ENCODE peak calls at places on chromosomes 2 and 18, in five cellular contexts. H is EL, U is AG04450, W is RWPE2, J is GM20000. K is an unnamed sample.

GRCh38 chr18:79532690-79533058 is 136.9 kb downstream of the NFATC1 start:
- DNase-seq in W (peak), H (no peak), U (no peak), J (no peak), K (no peak)

GRCh38 chr2:103445356-103445755 is 683.5 kb downstream of the TMEM182 start:
- DNase-seq in U (no peak), H (no peak), W (no peak), J (no peak), K (no peak)

GRCh38 chr2:7915302-7916200 is 766.3 kb upstream of the ID2 start:
- DNase-seq in U (no peak), J (no peak), W (no peak), H (peak), K (no peak)

GRCh38 chr18:23943903-23944624 is 70.5 kb upstream of the TTC39C start:
- DNase-seq in U (peak), H (peak), J (no peak), W (no peak), K (no peak)

GRCh38 chr2:221571108-221571390 is 1.1 kb downstream of the EPHA4 start:
- DNase-seq in U (no peak), H (peak), W (no peak), J (no peak), K (no peak)

GRCh38 chr2:236172866-236173733 is 4.9 kb upstream of the GBX2 start:
- DNase-seq in W (no peak), J (peak), H (no peak), U (no peak), K (no peak)

GRCh38 chr2:241289597-241289996 is 25.9 kb downstream of the HDLBP start:
- DNase-seq in H (no peak), W (no peak), J (no peak), U (no peak), K (no peak)

GRCh38 chr2:240469239-240469636 is 33.8 kb downstream of the GPC1 start:
- DNase-seq in J (no peak), H (no peak), W (no peak), U (no peak), K (no peak)

GRCh38 chr2:14713248-14713647 is 80.7 kb downstream of the LRATD1 start:
- DNase-seq in J (no peak), W (no peak), H (no peak), U (no peak), K (no peak)

GRCh38 chr2:185137700-185138099 is 539.4 kb downstream of the ZNF804A start:
- DNase-seq in U (no peak), H (no peak), W (no peak), J (no peak), K (no peak)

GRCh38 chr2:237227190-237227988 is 141.7 kb downstream of the COPS8 start:
- DNase-seq in W (no peak), J (no peak), H (peak), U (peak), K (no peak)

GRCh38 chr2:235807347-235807746 is 313.5 kb downstream of the AGAP1 start:
- DNase-seq in W (no peak), J (no peak), H (no peak), U (no peak), K (no peak)

GRCh38 chr2:225122582-225123486 is 80.6 kb upstream of the DOCK10 start:
- DNase-seq in J (peak), W (no peak), H (peak), U (no peak), K (no peak)

GRCh38 chr2:42977236-42978174 is 185.1 kb upstream of the HAAO start:
- DNase-seq in J (no peak), W (peak), H (no peak), U (no peak), K (peak)

GRCh38 chr2:28296243-28296642 is 96.4 kb upstream of the FOSL2 start:
- DNase-seq in J (no peak), H (peak), U (no peak), W (no peak), K (no peak)

GRCh38 chr18:78754311-78755043 is 225.1 kb upstream of the SALL3 start:
- DNase-seq in J (no peak), U (no peak), W (peak), H (no peak), K (peak)

GRCh38 chr2:121191191-121192170 is 93.5 kb downstream of the TFCP2L1 start:
- DNase-seq in H (no peak), J (no peak), W (no peak), U (no peak), K (peak)

GRCh38 chr18:58581265-58581664 is 47.6 kb downstream of the ALPK2 start:
- DNase-seq in H (peak), J (no peak), U (peak), W (no peak), K (no peak)

GRCh38 chr2:23486676-23487075 is 101.7 kb downstream of the KLHL29 start:
- DNase-seq in H (peak), W (peak), U (peak), J (no peak), K (peak)

GRCh38 chr2:240060977-240061591 is 7.8 kb upstream of the OR6B3 start:
- DNase-seq in W (no peak), J (peak), U (peak), H (peak), K (no peak)

GRCh38 chr18:56168049-56168781 is 470.2 kb downstream of the TXNL1 start:
- DNase-seq in U (peak), J (no peak), H (peak), W (no peak), K (no peak)

GRCh38 chr18:13242797-13243196 is 24.2 kb downstream of the LDLRAD4 start:
- DNase-seq in W (no peak), H (no peak), J (no peak), U (no peak), K (no peak)

GRCh38 chr2:101106453-101107181 is 44.6 kb downstream of the TBC1D8 start:
- DNase-seq in H (no peak), J (no peak), W (no peak), U (no peak), K (no peak)

GRCh38 chr18:74040459-74041332 is 106.9 kb downstream of the FBXO15 start:
- DNase-seq in U (no peak), H (peak), W (no peak), J (peak), K (no peak)

GRCh38 chr2:222819722-222820333 is 41.0 kb upstream of the ACSL3 start:
- DNase-seq in J (peak), W (no peak), H (peak), U (no peak), K (no peak)

GRCh38 chr2:40412456-40412855 is 39.4 kb downstream of the SLC8A1 start:
- DNase-seq in U (no peak), W (no peak), H (peak), J (no peak), K (no peak)

GRCh38 chr18:25592804-25593360 is 240.9 kb upstream of the ZNF521 start:
- DNase-seq in H (no peak), W (no peak), U (no peak), J (no peak), K (no peak)

GRCh38 chr2:238339814-238340213 is 19.5 kb downstream of the TRAF3IP1 start:
- DNase-seq in U (no peak), W (no peak), H (no peak), J (no peak), K (no peak)

GRCh38 chr2:26562811-26563645 is 78.1 kb downstream of the CIB4 start:
- DNase-seq in U (no peak), W (peak), H (peak), J (no peak), K (no peak)

GRCh38 chr2:231308219-231308618 is 87.3 kb upstream of the B3GNT7 start:
- DNase-seq in J (no peak), U (no peak), W (no peak), H (no peak), K (no peak)

GRCh38 chr2:182318466-182319309 is 108.1 kb downstream of the PDE1A start:
- DNase-seq in U (no peak), H (peak), W (no peak), J (no peak), K (no peak)

GRCh38 chr18:24799176-24799575 is 338.7 kb downstream of the HRH4 start:
- DNase-seq in W (no peak), U (no peak), H (no peak), J (no peak), K (no peak)

GRCh38 chr2:232568161-232568560 is 17.7 kb downstream of the EIF4E2 start:
- DNase-seq in H (peak), W (no peak), U (no peak), J (no peak), K (no peak)

GRCh38 chr2:73594241-73594640 is 48.0 kb downstream of the NAT8 start:
- DNase-seq in U (no peak), W (no peak), H (peak), J (no peak), K (no peak)

K was measured in chondrocyte.